ENCODE peak calls at places on chromosome 2, in six cellular contexts. D is neuronal stem cell, A is IMR-90, V is trophoblast cell, M is H1, P is H9. W is an unnamed sample.

GRCh38 chr2:202114798-202115197 is 41.7 kb downstream of the KIAA2012 start:
- DNase-seq in D (no peak), A (no peak), V (no peak), M (no peak), P (no peak), W (peak)

GRCh38 chr2:218516614-218517013 is 51.5 kb downstream of the USP37 start:
- DNase-seq in D (no peak), A (peak), V (peak), M (no peak), P (no peak), W (peak)

GRCh38 chr2:233252227-233252626 is 754 bp downstream of the ATG16L1 start:
- DNase-seq in D (no peak), A (no peak), V (no peak), M (no peak), P (no peak), W (peak)

GRCh38 chr2:53854678-53855077 is 5.1 kb downstream of the GPR75 start:
- DNase-seq in D (no peak), A (peak), V (no peak), M (no peak), P (no peak), W (no peak)

GRCh38 chr2:192410319-192410718 is 215.6 kb upstream of the TMEFF2 start:
- DNase-seq in D (no peak), A (no peak), V (no peak), M (no peak), P (no peak), W (no peak)

GRCh38 chr2:232689152-232689910 is 7.8 kb upstream of the GIGYF2 start:
- DNase-seq in D (no peak), A (peak), V (no peak), M (no peak), P (no peak), W (peak)

GRCh38 chr2:84938194-84938879 is 32.6 kb upstream of the KCMF1 start:
- DNase-seq in D (no peak), A (no peak), V (peak), M (no peak), P (no peak), W (peak)

GRCh38 chr2:12059616-12060441 is 313.4 kb downstream of the LPIN1 start:
- DNase-seq in D (no peak), A (peak), V (no peak), M (no peak), P (no peak), W (peak)

GRCh38 chr2:73228631-73229030 is 4.4 kb downstream of the PRADC1 start:
- DNase-seq in D (no peak), A (no peak), V (no peak), M (no peak), P (no peak), W (no peak)

GRCh38 chr2:3021720-3022119 is 355.9 kb downstream of the EIPR1 start:
- DNase-seq in D (no peak), A (no peak), V (no peak), M (no peak), P (no peak), W (no peak)

GRCh38 chr2:29753676-29754444 is 167.5 kb downstream of the ALK start:
- DNase-seq in D (no peak), A (peak), V (no peak), M (no peak), P (no peak), W (no peak)

GRCh38 chr2:212912445-212913103 is 238.8 kb downstream of the IKZF2 start:
- DNase-seq in D (no peak), A (peak), V (peak), M (no peak), P (no peak), W (peak)

GRCh38 chr2:47038656-47039501 is 116.2 kb downstream of the STPG4 start:
- DNase-seq in D (no peak), A (no peak), V (no peak), M (no peak), P (no peak), W (peak)

GRCh38 chr2:16623046-16623445 is 42.6 kb downstream of the CYRIA start:
- DNase-seq in D (no peak), A (peak), V (peak), M (no peak), P (no peak), W (peak)

GRCh38 chr2:104120144-104120543 is 733.8 kb upstream of the POU3F3 start:
- DNase-seq in D (no peak), A (no peak), V (no peak), M (no peak), P (no peak), W (no peak)

GRCh38 chr2:48694143-48694542 is 61.4 kb downstream of the LHCGR start:
- DNase-seq in D (peak), A (peak), V (peak), M (peak), P (no peak), W (peak)

GRCh38 chr2:236871500-236872001 is 214.1 kb upstream of the COPS8 start:
- DNase-seq in D (no peak), A (peak), V (peak), M (no peak), P (no peak), W (peak)

GRCh38 chr2:70958759-70959158 is 19.7 kb upstream of the ANKRD53 start:
- DNase-seq in D (no peak), A (no peak), V (no peak), M (no peak), P (peak), W (no peak)

GRCh38 chr2:3736112-3736511 is 32.7 kb downstream of the DCDC2C start:
- DNase-seq in D (no peak), A (no peak), V (no peak), M (no peak), P (no peak), W (no peak)

GRCh38 chr2:3959372-3959771 is 256.0 kb downstream of the DCDC2C start:
- DNase-seq in D (peak), A (peak), V (peak), M (peak), P (no peak), W (peak)

GRCh38 chr2:172085460-172086159 is at the start of gene DLX1:
- DNase-seq in D (no peak), A (no peak), V (no peak), M (no peak), P (peak), W (no peak)

GRCh38 chr2:129754831-129755230 is 224.6 kb upstream of the RAB6C start:
- DNase-seq in D (no peak), A (no peak), V (no peak), M (no peak), P (no peak), W (no peak)

GRCh38 chr2:191311627-191312026 is 66.4 kb downstream of the MYO1B start:
- DNase-seq in D (no peak), A (peak), V (peak), M (no peak), P (no peak), W (peak)

GRCh38 chr2:211498551-211499205 is 942.3 kb downstream of the CPS1 start:
- DNase-seq in D (no peak), A (no peak), V (no peak), M (no peak), P (no peak), W (no peak)

GRCh38 chr2:153043385-153043784 is 325.0 kb downstream of the ARL6IP6 start:
- DNase-seq in D (no peak), A (no peak), V (peak), M (no peak), P (no peak), W (no peak)

GRCh38 chr2:133605031-133605773 is 36.9 kb upstream of the NCKAP5 start:
- DNase-seq in D (no peak), A (peak), V (no peak), M (no peak), P (no peak), W (peak)

GRCh38 chr2:11625671-11626070 is 44.3 kb downstream of the NTSR2 start:
- DNase-seq in D (no peak), A (no peak), V (no peak), M (no peak), P (no peak), W (no peak)

DNA sequence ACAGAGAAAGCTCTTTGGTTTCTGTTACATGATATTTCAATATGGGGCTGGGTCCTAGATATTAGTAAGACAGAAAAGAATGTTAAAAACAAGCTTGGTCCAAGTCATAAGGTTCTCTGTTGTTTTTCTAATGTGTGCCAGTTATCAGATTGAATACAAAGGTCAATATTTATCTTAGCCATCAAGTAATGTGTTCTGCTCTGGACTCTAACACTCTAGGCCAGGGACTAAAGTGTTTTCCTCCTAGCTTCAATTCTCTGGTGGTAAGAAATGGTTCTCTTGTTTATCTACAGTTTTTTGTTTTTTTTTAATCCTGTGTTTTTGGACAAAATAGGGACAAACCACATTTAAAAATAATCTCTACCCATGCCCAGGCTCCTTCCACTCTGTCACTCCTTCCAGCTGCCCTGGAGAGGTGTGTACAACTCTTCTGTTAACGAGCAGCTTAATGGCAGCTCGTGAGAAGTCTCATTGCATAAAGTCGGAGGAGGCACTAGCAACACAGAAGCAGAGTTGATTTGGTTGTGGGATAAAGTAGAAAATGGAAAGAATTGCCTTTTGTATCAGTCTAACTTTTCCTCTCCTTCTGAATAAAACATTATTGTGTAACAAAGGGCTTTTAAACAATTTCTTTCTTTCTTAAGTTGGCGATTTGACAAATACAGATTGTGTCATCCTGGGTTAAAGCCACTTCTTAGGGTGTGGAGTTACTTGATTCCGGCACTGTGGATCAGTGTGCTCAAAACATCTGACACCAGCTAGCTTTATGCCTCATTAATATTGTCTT is 8.0 kb upstream of the SESTD1 start:
- DNase-seq in D (no peak), A (peak), V (peak), M (no peak), P (no peak), W (no peak)
- H4K91ac ChIP-seq in D (no peak), A (no peak), V (no peak), M (no peak), P (no peak), W (no peak)

GRCh38 chr2:193539188-193539587 is 1344.5 kb upstream of the TMEFF2 start:
- DNase-seq in D (no peak), A (no peak), V (no peak), M (no peak), P (no peak), W (no peak)
- H4K91ac ChIP-seq in D (no peak), A (no peak), V (no peak), M (no peak), P (no peak), W (no peak)

GRCh38 chr2:222714361-222715256 is 43.2 kb downstream of the MOGAT1 start:
- DNase-seq in D (no peak), A (no peak), V (no peak), M (no peak), P (no peak), W (peak)
- H4K91ac ChIP-seq in D (no peak), A (no peak), V (no peak), M (no peak), P (no peak), W (no peak)

GRCh38 chr2:230899287-230899686 is 25.8 kb downstream of the GPR55 start:
- DNase-seq in D (no peak), A (no peak), V (no peak), M (no peak), P (peak), W (no peak)
- H4K91ac ChIP-seq in D (no peak), A (no peak), V (no peak), M (no peak), P (no peak), W (no peak)

DNA sequence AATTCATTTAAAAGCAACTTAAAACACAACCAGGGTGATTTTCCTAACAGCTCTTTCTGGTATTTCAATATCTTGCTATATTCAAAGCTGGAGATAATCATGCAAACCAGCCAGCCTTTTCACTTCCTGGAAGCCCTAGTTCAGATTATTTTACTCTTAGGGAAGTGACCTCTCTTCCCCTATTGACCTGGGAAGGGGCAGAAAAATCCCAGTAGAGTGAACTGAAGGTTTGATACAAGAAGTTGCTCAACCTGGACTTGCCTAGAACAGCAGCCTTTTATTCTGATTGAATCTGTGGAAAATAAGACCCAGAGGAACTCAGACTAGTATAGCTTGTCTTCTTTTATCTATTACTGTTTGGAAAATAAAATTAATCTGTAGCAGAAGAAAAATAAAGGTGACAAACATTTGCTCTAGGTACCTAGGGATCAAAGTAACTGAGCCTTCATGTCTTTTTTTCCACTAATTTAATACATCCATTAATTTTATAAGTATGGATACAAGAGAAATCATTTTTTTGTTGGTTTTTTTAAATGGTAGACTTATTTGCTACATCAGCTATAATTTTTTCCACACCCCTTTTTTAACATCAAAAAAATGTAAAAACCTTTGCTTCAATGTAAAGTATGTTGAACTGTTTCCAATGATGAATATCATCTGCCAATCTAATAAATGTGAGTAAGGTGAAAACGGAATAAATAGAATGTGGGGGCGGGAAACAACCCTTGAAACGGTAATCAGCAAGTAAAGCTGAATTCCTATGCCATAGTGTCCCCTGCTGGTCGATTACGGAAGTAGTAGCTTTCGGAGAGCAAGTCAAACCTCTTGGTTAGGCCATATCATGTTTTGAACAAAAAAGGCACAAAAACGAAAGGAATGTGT is 629.9 kb downstream of the NRXN1 start:
- DNase-seq in D (peak), A (peak), V (peak), M (peak), P (peak), W (peak)
- H4K91ac ChIP-seq in D (no peak), A (no peak), V (no peak), M (no peak), P (no peak), W (no peak)

W was measured in mesenchymal stem cell.